ENCODE peak calls at places on chromosomes 7 and 10, in six cellular contexts. I is LoVo; G is CD4-positive, alpha-beta T cell; Z is RWPE1; M is adrenal gland; N is ELF-1. E is an unnamed sample.

GRCh38 chr7:70498232-70498631 is 633.7 kb upstream of the GALNT17 start:
- DNase-seq in G (no peak), M (no peak), Z (no peak), I (no peak), N (no peak), E (no peak)

GRCh38 chr7:111730476-111731300 is 168.4 kb upstream of the IMMP2L start:
- DNase-seq in M (no peak), N (no peak), G (no peak), I (peak), Z (no peak), E (no peak)

GRCh38 chr7:122199171-122199570 is 55.1 kb upstream of the AASS start:
- DNase-seq in N (no peak), M (peak), Z (no peak), I (no peak), G (no peak), E (no peak)

GRCh38 chr10:70726909-70727495 is 54.7 kb downstream of the ADAMTS14 start:
- DNase-seq in Z (no peak), I (no peak), G (no peak), N (no peak), M (no peak), E (no peak)

GRCh38 chr10:29102636-29103035 is 186.2 kb upstream of the LYZL1 start:
- DNase-seq in N (no peak), I (no peak), G (no peak), Z (peak), M (no peak), E (no peak)

GRCh38 chr10:114172241-114172640 is 1.8 kb downstream of the CCDC186 start:
- DNase-seq in I (no peak), Z (no peak), M (no peak), G (no peak), N (no peak), E (no peak)

GRCh38 chr10:133419211-133419950 is 5.0 kb downstream of the SPRN start:
- DNase-seq in G (no peak), M (no peak), N (no peak), Z (no peak), I (no peak), E (no peak)

GRCh38 chr10:11758527-11759236 is 16.5 kb downstream of the ECHDC3 start:
- DNase-seq in G (no peak), I (no peak), N (no peak), M (no peak), Z (no peak), E (no peak)

GRCh38 chr7:69683002-69683401 is 84.7 kb downstream of the AUTS2 start:
- DNase-seq in M (no peak), N (peak), G (no peak), I (no peak), Z (no peak), E (no peak)

GRCh38 chr10:34041871-34042270 is 707.4 kb upstream of the NRP1 start:
- DNase-seq in Z (no peak), N (no peak), M (no peak), G (no peak), I (no peak), E (no peak)

GRCh38 chr7:99622596-99622995 is 5.8 kb downstream of the ZSCAN25 start:
- DNase-seq in N (no peak), G (no peak), M (no peak), Z (no peak), I (no peak), E (no peak)

GRCh38 chr10:78895469-78895868 is 173.3 kb upstream of the ZMIZ1 start:
- DNase-seq in M (no peak), Z (no peak), N (no peak), G (no peak), I (no peak), E (no peak)

GRCh38 chr10:21985541-21985940 is 18.0 kb downstream of the DNAJC1 start:
- DNase-seq in Z (no peak), M (no peak), G (no peak), N (no peak), I (no peak), E (no peak)

GRCh38 chr7:32036557-32036956 is 33.6 kb downstream of the PDE1C start:
- DNase-seq in M (no peak), N (no peak), Z (no peak), I (no peak), G (no peak), E (no peak)

GRCh38 chr10:93701903-93702277 is 502 bp downstream of the FRA10AC1 start:
- DNase-seq in G (no peak), M (peak), N (no peak), Z (peak), I (no peak), E (no peak)

GRCh38 chr10:5033061-5033770 is 29.6 kb upstream of the AKR1C2 start:
- DNase-seq in N (no peak), Z (peak), G (no peak), M (no peak), I (peak), E (no peak)

GRCh38 chr7:131424219-131424822 is 96.6 kb downstream of the MKLN1 start:
- DNase-seq in M (no peak), I (peak), N (no peak), G (no peak), Z (peak), E (no peak)

GRCh38 chr7:1454471-1455065 is 4.7 kb downstream of the MICALL2 start:
- DNase-seq in M (no peak), Z (no peak), I (no peak), G (no peak), N (no peak), E (no peak)

GRCh38 chr10:130422366-130423324 is 286.5 kb downstream of the GLRX3 start:
- DNase-seq in M (no peak), I (no peak), G (no peak), Z (no peak), N (no peak), E (no peak)

GRCh38 chr7:106224797-106225196 is 60.0 kb downstream of the NAMPT start:
- DNase-seq in I (no peak), G (no peak), Z (no peak), M (no peak), N (no peak), E (no peak)

GRCh38 chr10:102657984-102658724 is 13.9 kb downstream of the TRIM8 start:
- DNase-seq in N (no peak), G (no peak), M (peak), Z (no peak), I (no peak), E (no peak)

GRCh38 chr7:134365341-134366054 is 48.8 kb upstream of the SLC35B4 start:
- DNase-seq in M (no peak), I (peak), Z (peak), G (no peak), N (no peak), E (no peak)

GRCh38 chr10:94546058-94546595 is 539 bp downstream of the HELLS start:
- DNase-seq in I (no peak), M (no peak), G (no peak), N (no peak), Z (peak), E (no peak)

GRCh38 chr10:27692663-27693062 is 53.0 kb downstream of the MKX start:
- DNase-seq in I (no peak), G (no peak), N (no peak), Z (no peak), M (no peak), E (no peak)

GRCh38 chr7:46854958-46855473 is 726.9 kb downstream of the TNS3 start:
- DNase-seq in G (no peak), M (no peak), N (no peak), I (no peak), Z (no peak), E (no peak)

GRCh38 chr7:4156190-4156589 is 525.9 kb upstream of the FOXK1 start:
- DNase-seq in Z (no peak), N (no peak), G (no peak), M (no peak), I (no peak), E (no peak)

GRCh38 chr10:104472957-104473745 is 119.5 kb downstream of the CFAP58 start:
- DNase-seq in N (no peak), Z (no peak), G (no peak), M (no peak), I (no peak), E (no peak)

GRCh38 chr10:103495321-103495720 is 1.8 kb downstream of the NEURL1 start:
- DNase-seq in I (no peak), N (no peak), M (no peak), G (no peak), Z (no peak), E (no peak)

GRCh38 chr7:50614721-50615518 is 49.7 kb upstream of the DDC start:
- DNase-seq in G (no peak), M (no peak), N (no peak), Z (no peak), I (no peak), E (no peak)

GRCh38 chr10:7797582-7797981 is 9.6 kb downstream of the ATP5F1C start:
- DNase-seq in N (peak), G (no peak), Z (peak), M (peak), I (no peak), E (no peak)

GRCh38 chr7:6453737-6454136 is 6.0 kb upstream of the DAGLB start:
- DNase-seq in G (no peak), Z (peak), M (no peak), N (no peak), I (peak), E (no peak)

E was measured in effector CD8-positive, alpha-beta T cell.